ENCODE peak calls at places on chromosome 10, in nine cellular contexts. G is iris pigment epithelial cell; K is left ventricle myocardium inferior; H is RCC 7860; X is smooth muscle cell of the brain vasculature; N is NCI-H2029; J is aorta; E is stimulated activated CD4-positive, alpha-beta T cell treated with anti-CD3 and anti-CD28 coated beads, Interleukin-4, amount 100 ng/mL, for 4 hours; C is HEK293T. S is an unnamed sample.

GRCh38 chr10:29105516-29106215 is 183.2 kb upstream of the LYZL1 start:
- DNase-seq in G (peak), K (no peak), H (peak), X (no peak), N (no peak), J (no peak), E (no peak), C (no peak), S (no peak)

GRCh38 chr10:129963076-129963830 is 821 bp downstream of the EBF3 start:
- DNase-seq in G (peak), K (no peak), H (no peak), X (no peak), N (no peak), J (peak), E (no peak), C (peak), S (no peak)

GRCh38 chr10:30931094-30931493 is 100.6 kb downstream of the ZNF438 start:
- DNase-seq in G (no peak), K (no peak), H (no peak), X (no peak), N (no peak), J (no peak), E (no peak), C (no peak), S (no peak)

GRCh38 chr10:69239816-69240434 is 19.8 kb downstream of the HKDC1 start:
- DNase-seq in G (no peak), K (no peak), H (no peak), X (no peak), N (no peak), J (no peak), E (no peak), C (no peak), S (no peak)

GRCh38 chr10:93754761-93755160 is 3.0 kb upstream of the LGI1 start:
- DNase-seq in G (no peak), K (no peak), H (no peak), X (no peak), N (no peak), J (no peak), E (no peak), C (no peak), S (no peak)

GRCh38 chr10:131697461-131698128 is 203.2 kb upstream of the PPP2R2D start:
- DNase-seq in G (no peak), K (no peak), H (no peak), X (no peak), N (peak), J (peak), E (no peak), C (no peak), S (no peak)

GRCh38 chr10:86535057-86535882 is 13.7 kb upstream of the WAPL start:
- DNase-seq in G (peak), K (peak), H (no peak), X (no peak), N (peak), J (peak), E (peak), C (no peak), S (no peak)

GRCh38 chr10:132541601-132542011 is 4.0 kb downstream of the INPP5A start:
- DNase-seq in G (no peak), K (no peak), H (no peak), X (no peak), N (no peak), J (no peak), E (no peak), C (no peak), S (no peak)

GRCh38 chr10:335151-335800 is 200.0 kb downstream of the ZMYND11 start:
- DNase-seq in G (peak), K (no peak), H (no peak), X (no peak), N (no peak), J (no peak), E (no peak), C (no peak), S (no peak)

GRCh38 chr10:34824870-34825269 is 9.8 kb upstream of the PARD3 start:
- DNase-seq in G (no peak), K (no peak), H (no peak), X (no peak), N (no peak), J (no peak), E (no peak), C (no peak), S (no peak)

GRCh38 chr10:86267286-86268195 is 99.1 kb downstream of the GRID1 start:
- DNase-seq in G (no peak), K (no peak), H (no peak), X (no peak), N (no peak), J (no peak), E (no peak), C (no peak), S (peak)

GRCh38 chr10:77927343-77928256 is 1.0 kb upstream of the DLG5 start:
- DNase-seq in G (no peak), K (no peak), H (no peak), X (no peak), N (no peak), J (no peak), E (no peak), C (no peak), S (no peak)

GRCh38 chr10:110074298-110074697 is 66.5 kb downstream of the ADD3 start:
- DNase-seq in G (no peak), K (no peak), H (no peak), X (no peak), N (no peak), J (no peak), E (no peak), C (no peak), S (no peak)

GRCh38 chr10:19628767-19629443 is 187.3 kb upstream of the PLXDC2 start:
- DNase-seq in G (peak), K (no peak), H (no peak), X (no peak), N (no peak), J (no peak), E (no peak), C (no peak), S (no peak)

GRCh38 chr10:47277352-47278151 is 22.4 kb upstream of the GDF10 start:
- DNase-seq in G (no peak), K (no peak), H (no peak), X (no peak), N (no peak), J (no peak), E (peak), C (no peak), S (no peak)

GRCh38 chr10:97408496-97408992 is 7.4 kb upstream of the RRP12 start:
- DNase-seq in G (no peak), K (no peak), H (no peak), X (no peak), N (no peak), J (no peak), E (no peak), C (no peak), S (no peak)

GRCh38 chr10:68110027-68110426 is 739 bp downstream of the MYPN start:
- DNase-seq in G (peak), K (no peak), H (no peak), X (no peak), N (no peak), J (no peak), E (no peak), C (no peak), S (no peak)

GRCh38 chr10:84179059-84179710 is 5.6 kb downstream of the GPR15LG start:
- DNase-seq in G (peak), K (no peak), H (peak), X (no peak), N (peak), J (no peak), E (no peak), C (no peak), S (no peak)

GRCh38 chr10:77867124-77867715 is 59.3 kb downstream of the DLG5 start:
- DNase-seq in G (no peak), K (no peak), H (no peak), X (no peak), N (no peak), J (no peak), E (no peak), C (no peak), S (no peak)

GRCh38 chr10:47024046-47024322 is 112.8 kb downstream of the PTPN20 start:
- DNase-seq in G (no peak), K (no peak), H (no peak), X (no peak), N (no peak), J (no peak), E (no peak), C (no peak), S (no peak)

GRCh38 chr10:72337039-72337629 is 17.6 kb downstream of the DNAJB12 start:
- DNase-seq in G (peak), K (peak), H (peak), X (no peak), N (peak), J (peak), E (peak), C (peak), S (peak)

GRCh38 chr10:117184821-117185220 is 12.5 kb upstream of the KCNK18 start:
- DNase-seq in G (no peak), K (no peak), H (no peak), X (no peak), N (no peak), J (no peak), E (no peak), C (no peak), S (no peak)

GRCh38 chr10:55820478-55820877 is 540.6 kb downstream of the ZWINT start:
- DNase-seq in G (no peak), K (no peak), H (no peak), X (no peak), N (no peak), J (no peak), E (no peak), C (no peak), S (no peak)

GRCh38 chr10:79273603-79274002 is 73.7 kb upstream of the PPIF start:
- DNase-seq in G (no peak), K (peak), H (no peak), X (no peak), N (no peak), J (no peak), E (no peak), C (no peak), S (no peak)

GRCh38 chr10:121428848-121429247 is 169.4 kb downstream of the FGFR2 start:
- DNase-seq in G (no peak), K (no peak), H (no peak), X (no peak), N (no peak), J (no peak), E (no peak), C (no peak), S (no peak)

GRCh38 chr10:101301111-101301731 is 52.7 kb upstream of the BTRC start:
- DNase-seq in G (peak), K (no peak), H (peak), X (no peak), N (no peak), J (no peak), E (no peak), C (peak), S (no peak)

GRCh38 chr10:124262971-124263370 is 155.8 kb downstream of the OAT start:
- DNase-seq in G (no peak), K (no peak), H (no peak), X (no peak), N (no peak), J (peak), E (no peak), C (no peak), S (no peak)

GRCh38 chr10:11176746-11177145 is 159.1 kb downstream of the CELF2 start:
- DNase-seq in G (no peak), K (no peak), H (no peak), X (no peak), N (no peak), J (no peak), E (no peak), C (no peak), S (no peak)

GRCh38 chr10:131567279-131568162 is 256.0 kb upstream of the TCERG1L start:
- DNase-seq in G (no peak), K (no peak), H (no peak), X (no peak), N (no peak), J (no peak), E (no peak), C (no peak), S (no peak)

GRCh38 chr10:24925799-24926198 is 26.6 kb downstream of the PRTFDC1 start:
- DNase-seq in G (no peak), K (no peak), H (no peak), X (no peak), N (no peak), J (no peak), E (no peak), C (no peak), S (no peak)

GRCh38 chr10:103781329-103782061 is 73.9 kb downstream of the SH3PXD2A start:
- DNase-seq in G (peak), K (no peak), H (peak), X (no peak), N (no peak), J (no peak), E (no peak), C (no peak), S (no peak)

GRCh38 chr10:70578371-70578947 is 24.1 kb downstream of the PRF1 start:
- DNase-seq in G (peak), K (no peak), H (peak), X (no peak), N (peak), J (peak), E (peak), C (no peak), S (no peak)

GRCh38 chr10:69515699-69516547 is 57.3 kb downstream of the NEUROG3 start:
- DNase-seq in G (peak), K (peak), H (peak), X (peak), N (peak), J (peak), E (peak), C (peak), S (peak)

GRCh38 chr10:100446130-100446761 is 16.6 kb upstream of the WNT8B start:
- DNase-seq in G (no peak), K (no peak), H (no peak), X (no peak), N (no peak), J (no peak), E (no peak), C (peak), S (no peak)

GRCh38 chr10:70475661-70476060 is 2.9 kb upstream of the PALD1 start:
- DNase-seq in G (no peak), K (no peak), H (peak), X (no peak), N (no peak), J (no peak), E (no peak), C (no peak), S (no peak)

GRCh38 chr10:53598914-53599313 is 826.3 kb upstream of the MBL2 start:
- DNase-seq in G (no peak), K (no peak), H (peak), X (no peak), N (no peak), J (no peak), E (no peak), C (no peak), S (no peak)

GRCh38 chr10:114151486-114151885 is 22.5 kb downstream of the CCDC186 start:
- DNase-seq in G (peak), K (no peak), H (peak), X (no peak), N (no peak), J (no peak), E (no peak), C (no peak), S (no peak)

GRCh38 chr10:62373995-62374861 is at the start of gene ZNF365:
- DNase-seq in G (peak), K (peak), H (peak), X (no peak), N (no peak), J (peak), E (peak), C (peak), S (peak)

GRCh38 chr10:42513921-42514320 is 124.4 kb downstream of the ZNF33B start:
- DNase-seq in G (no peak), K (no peak), H (no peak), X (no peak), N (no peak), J (no peak), E (no peak), C (no peak), S (no peak)